ENCODE peak calls at places on chromosome 6, in five cellular contexts. O is lower lobe of right lung, A is lung, I is breast epithelium, D is ovary. Z is an unnamed sample.

GRCh38 chr6:106181664-106182418 is 95.7 kb downstream of the PRDM1 start:
- DNase-seq in I (no peak), D (no peak), A (no peak), O (no peak), Z (no peak)

GRCh38 chr6:129679250-129679649 is 30.7 kb downstream of the ARHGAP18 start:
- DNase-seq in A (no peak), O (no peak), D (no peak), I (no peak), Z (no peak)

GRCh38 chr6:142172758-142173157 is 25.7 kb downstream of the VTA1 start:
- DNase-seq in A (no peak), O (no peak), I (no peak), D (no peak), Z (no peak)

GRCh38 chr6:112802154-112802553 is 455.0 kb downstream of the RFPL4B start:
- DNase-seq in A (no peak), D (no peak), I (no peak), O (no peak), Z (no peak)

GRCh38 chr6:72855471-72855870 is 233.6 kb downstream of the KCNQ5 start:
- DNase-seq in O (no peak), D (no peak), I (no peak), A (no peak), Z (no peak)

GRCh38 chr6:50602191-50602810 is 111.0 kb upstream of the TFAP2D start:
- DNase-seq in I (no peak), D (no peak), A (no peak), O (no peak), Z (no peak)

GRCh38 chr6:79438015-79438414 is 99.2 kb downstream of the LCA5 start:
- DNase-seq in O (no peak), I (no peak), D (no peak), A (no peak), Z (no peak)

GRCh38 chr6:2111162-2111677 is 134.2 kb downstream of the GMDS start:
- DNase-seq in O (no peak), I (no peak), A (no peak), D (no peak), Z (no peak)

GRCh38 chr6:170073846-170074245 is 217.0 kb downstream of the DLL1 start:
- DNase-seq in O (peak; percentile 37), I (no peak), D (no peak), A (no peak), Z (no peak)

GRCh38 chr6:170076466-170077165 is 214.3 kb downstream of the DLL1 start:
- DNase-seq in A (no peak), O (peak; percentile 20), I (no peak), D (no peak), Z (no peak)

GRCh38 chr6:170075659-170076223 is 215.1 kb downstream of the DLL1 start:
- DNase-seq in I (no peak), O (peak; percentile 38), D (no peak), A (no peak), Z (no peak)

GRCh38 chr6:170074435-170074834 is 216.4 kb downstream of the DLL1 start:
- DNase-seq in O (peak; percentile 25), I (no peak), D (no peak), A (no peak), Z (no peak)

DNA sequence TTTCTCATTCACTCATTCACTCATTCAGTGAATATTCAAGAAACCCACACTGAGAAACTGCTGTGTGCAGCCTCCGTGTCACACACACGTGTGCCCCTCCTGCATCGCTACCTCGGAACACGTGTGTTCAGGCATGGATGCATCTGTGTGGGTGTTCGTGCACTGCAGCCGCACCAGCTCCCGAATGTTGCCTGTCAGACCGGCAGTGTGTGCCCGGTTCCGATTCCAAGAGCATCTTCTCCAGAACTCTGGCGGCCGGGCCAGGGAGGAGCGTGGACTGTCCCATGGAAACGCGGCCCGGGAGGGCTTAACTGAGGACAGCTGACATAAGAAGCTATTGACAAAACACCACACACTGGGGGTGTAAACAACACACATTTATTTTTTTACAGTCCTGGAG is 216.0 kb downstream of the DLL1 start:
- DNase-seq in A (no peak), O (peak; percentile 33), D (no peak), I (no peak), Z (no peak)
- H3K27ac ChIP-seq in A (no peak overlapping the region), O (no peak overlapping the region), D (no peak overlapping the region), I (no peak overlapping the region), Z (no peak overlapping the region)

GRCh38 chr6:152296648-152297376 is 340.4 kb downstream of the SYNE1 start:
- DNase-seq in D (no peak), I (no peak), A (no peak), O (no peak), Z (no peak)
- H3K27ac ChIP-seq in D (no peak overlapping the region), I (no peak overlapping the region), A (peak overlapping the region; percentile 33), O (no peak overlapping the region), Z (no peak overlapping the region)

GRCh38 chr6:53673138-53673801 is 7.7 kb upstream of the KLHL31 start:
- DNase-seq in O (no peak), A (no peak), D (no peak), I (no peak), Z (no peak)
- H3K27ac ChIP-seq in O (no peak overlapping the region), A (no peak overlapping the region), D (no peak overlapping the region), I (no peak overlapping the region), Z (no peak overlapping the region)

GRCh38 chr6:133499662-133500061 is 258.5 kb downstream of the EYA4 start:
- DNase-seq in D (no peak), I (no peak), A (no peak), O (no peak), Z (no peak)

GRCh38 chr6:133504761-133505160 is 263.6 kb downstream of the EYA4 start:
- DNase-seq in D (peak; percentile 29), I (no peak), O (no peak), A (no peak), Z (no peak)

GRCh38 chr6:133502451-133503259 is 261.5 kb downstream of the EYA4 start:
- DNase-seq in A (no peak), O (no peak), I (no peak), D (peak; percentile 23), Z (no peak)

GRCh38 chr6:133503330-133503729 is 262.2 kb downstream of the EYA4 start:
- DNase-seq in D (no peak), A (no peak), I (no peak), O (no peak), Z (no peak)

DNA sequence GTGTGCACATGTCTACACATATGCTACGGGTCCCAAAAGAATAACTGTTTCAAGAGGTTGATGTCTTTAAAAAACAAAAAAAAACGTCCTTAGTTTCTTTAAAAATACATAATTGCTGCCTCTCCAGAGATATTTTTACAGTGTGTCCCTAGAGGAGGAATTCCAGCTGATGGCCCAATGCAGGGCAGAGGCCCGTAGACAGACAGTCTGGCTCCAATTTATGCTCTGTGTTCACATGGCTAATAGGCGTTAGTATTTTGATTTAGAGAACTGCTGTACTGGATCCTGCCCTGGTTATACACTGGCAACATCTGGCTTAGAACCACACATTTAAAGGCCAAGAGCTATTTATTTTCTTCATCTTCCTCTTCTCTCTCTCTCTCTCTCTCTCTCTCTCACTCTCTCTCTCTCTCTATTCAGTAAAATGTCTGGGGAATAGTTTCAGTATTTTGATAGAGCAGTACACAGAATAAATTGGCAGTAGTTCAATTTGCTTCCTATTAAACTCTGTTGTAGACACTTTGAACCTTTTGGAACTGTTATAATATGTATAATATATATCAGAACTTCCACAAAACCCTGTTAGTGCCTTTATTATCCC is 260.6 kb downstream of the EYA4 start:
- DNase-seq in D (no peak), O (no peak), I (no peak), A (no peak), Z (no peak)
- H3K27ac ChIP-seq in D (no peak overlapping the region), O (no peak overlapping the region), I (no peak overlapping the region), A (no peak overlapping the region), Z (no peak overlapping the region)

GRCh38 chr6:151004415-151005024 is 139.0 kb downstream of the MTHFD1L start:
- DNase-seq in I (no peak), A (no peak), O (no peak), D (peak; percentile 50), Z (no peak)
- H3K27ac ChIP-seq in I (peak overlapping the region; percentile 85), A (peak overlapping the region; percentile 87), O (peak overlapping the region; percentile 74), D (peak overlapping the region; percentile 28), Z (no peak overlapping the region)

DNA sequence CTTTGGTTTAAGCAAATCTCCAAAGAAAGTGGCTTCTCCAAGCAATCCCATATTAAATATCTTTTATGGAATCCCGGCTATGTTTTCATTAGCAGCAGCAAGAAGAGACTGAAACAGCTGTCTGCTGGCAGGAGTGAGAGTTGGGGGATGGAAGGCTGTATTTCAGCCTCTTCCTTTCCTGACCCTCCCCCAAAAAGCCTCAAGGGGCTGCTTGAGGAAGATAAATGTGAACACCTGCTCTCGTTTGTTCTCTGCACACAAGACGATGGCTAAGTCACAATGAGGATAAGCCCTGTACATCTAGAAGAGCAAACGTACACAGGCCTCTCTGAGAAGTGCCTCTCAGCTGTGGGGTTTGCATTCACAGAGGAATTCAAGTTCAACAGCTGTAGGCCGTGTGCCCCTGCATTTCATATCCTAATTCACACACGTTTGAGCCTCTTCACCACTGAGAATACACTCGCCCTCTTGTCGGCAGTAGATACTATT is 16.3 kb downstream of the RIPOR2 start:
- DNase-seq in A (no peak), O (no peak), D (no peak), I (no peak), Z (no peak)
- H3K27ac ChIP-seq in A (no peak overlapping the region), O (no peak overlapping the region), D (no peak overlapping the region), I (no peak overlapping the region), Z (no peak overlapping the region)

GRCh38 chr6:53252177-53252692 is 96.5 kb downstream of the ELOVL5 start:
- DNase-seq in I (no peak), D (no peak), A (no peak), O (no peak), Z (no peak)
- H3K27ac ChIP-seq in I (no peak overlapping the region), D (no peak overlapping the region), A (no peak overlapping the region), O (no peak overlapping the region), Z (no peak overlapping the region)